ENCODE peak calls at places on chromosome 17, in five cellular contexts. O is tibial artery; S is neuronal stem cell; X is naive thymus-derived CD4-positive, alpha-beta T cell; U is Panc1. Q is an unnamed sample.

GRCh38 chr17:34203018-34203646 is 52.0 kb upstream of the CCL2 start:
- DNase-seq in O (no peak), S (no peak), X (no peak), U (no peak), Q (no peak)

GRCh38 chr17:74514632-74515035 is 16.6 kb downstream of the CD300LB start:
- DNase-seq in O (no peak), S (no peak), X (no peak), U (no peak), Q (no peak)

GRCh38 chr17:41937970-41938851 is 7.8 kb downstream of the ODAD4 start:
- DNase-seq in O (no peak), S (no peak), X (no peak), U (no peak), Q (no peak)

GRCh38 chr17:81164464-81165245 is 652 bp upstream of the PVALEF start:
- DNase-seq in O (no peak), S (no peak), X (no peak), U (no peak), Q (no peak)

GRCh38 chr17:48259710-48260291 is 152.2 kb downstream of the SNX11 start:
- DNase-seq in O (no peak), S (no peak), X (no peak), U (no peak), Q (no peak)

GRCh38 chr17:81909966-81910839 is 996 bp downstream of the PCYT2 start:
- DNase-seq in O (no peak), S (no peak), X (no peak), U (no peak), Q (no peak)

GRCh38 chr17:16991349-16992009 is 19.6 kb upstream of the TNFRSF13B start:
- DNase-seq in O (peak; percentile 87), S (peak; percentile 65), X (peak; percentile 70), U (no peak), Q (peak; percentile 80)

GRCh38 chr17:76087531-76087930 is 8.5 kb downstream of the ZACN start:
- DNase-seq in O (no peak), S (no peak), X (no peak), U (no peak), Q (no peak)

GRCh38 chr17:33284022-33284421 is 9.1 kb downstream of the ASIC2 start:
- DNase-seq in O (no peak), S (no peak), X (no peak), U (peak; percentile 77), Q (no peak)

GRCh38 chr17:74730491-74731346 is 6.3 kb upstream of the RAB37 start:
- DNase-seq in O (no peak), S (no peak), X (no peak), U (no peak), Q (peak; percentile 80)

GRCh38 chr17:51336112-51336822 is 75.9 kb downstream of the UTP18 start:
- DNase-seq in O (no peak), S (no peak), X (no peak), U (no peak), Q (no peak)

GRCh38 chr17:902463-902862 is 77.1 kb downstream of the NXN start:
- DNase-seq in O (no peak), S (no peak), X (no peak), U (no peak), Q (no peak)

GRCh38 chr17:39750131-39751015 is 12.6 kb downstream of the GRB7 start:
- DNase-seq in O (peak; percentile 58), S (no peak), X (no peak), U (no peak), Q (no peak)

GRCh38 chr17:61449707-61450640 is 2.2 kb upstream of the TBX4 start:
- DNase-seq in O (no peak), S (no peak), X (no peak), U (no peak), Q (no peak)

GRCh38 chr17:50426814-50427787 is 1.1 kb downstream of the ACSF2 start:
- DNase-seq in O (no peak), S (no peak), X (no peak), U (no peak), Q (no peak)

GRCh38 chr17:38729886-38730525 is at the start of gene CISD3:
- DNase-seq in O (peak; percentile 91), S (peak; percentile 84), X (peak; percentile 81), U (no peak), Q (peak; percentile 83)

GRCh38 chr17:6355196-6355595 is 79.7 kb downstream of the AIPL1 start:
- DNase-seq in O (no peak), S (no peak), X (no peak), U (no peak), Q (no peak)

GRCh38 chr17:6497496-6498221 is 53.4 kb downstream of the PIMREG start:
- DNase-seq in O (peak; percentile 61), S (no peak), X (no peak), U (no peak), Q (no peak)

GRCh38 chr17:69012895-69013805 is 47.6 kb downstream of the ABCA9 start:
- DNase-seq in O (no peak), S (no peak), X (no peak), U (no peak), Q (no peak)

GRCh38 chr17:78723001-78723796 is 58.9 kb downstream of the CYTH1 start:
- DNase-seq in O (no peak), S (peak; percentile 64), X (no peak), U (no peak), Q (no peak)
- H3K4me3 ChIP-seq in O (peak overlapping the region; percentile 51), S (peak overlapping the region; percentile 72), X (no peak overlapping the region), U (no peak overlapping the region), Q (no peak overlapping the region)

GRCh38 chr17:79633154-79633553 is 22.3 kb upstream of the RBFOX3 start:
- DNase-seq in O (peak; percentile 60), S (no peak), X (no peak), U (no peak), Q (no peak)
- H3K27me3 ChIP-seq in O (peaks cover 44% of the 10 kb centered on the region), S (peaks cover 27% of the 10 kb centered on the region), X (no peaks in the 10 kb centered on the region), U (peaks cover 22% of the 10 kb centered on the region), Q (no peaks in the 10 kb centered on the region)

GRCh38 chr17:77120866-77121265 is 19.9 kb upstream of the SEC14L1 start:
- DNase-seq in O (no peak), S (no peak), X (no peak), U (no peak), Q (no peak)
- H3K27ac ChIP-seq in O (peak overlapping the region; percentile 39), S (no peak overlapping the region), X (no peak overlapping the region), U (peak overlapping the region; percentile 95), Q (no peak overlapping the region)

DNA sequence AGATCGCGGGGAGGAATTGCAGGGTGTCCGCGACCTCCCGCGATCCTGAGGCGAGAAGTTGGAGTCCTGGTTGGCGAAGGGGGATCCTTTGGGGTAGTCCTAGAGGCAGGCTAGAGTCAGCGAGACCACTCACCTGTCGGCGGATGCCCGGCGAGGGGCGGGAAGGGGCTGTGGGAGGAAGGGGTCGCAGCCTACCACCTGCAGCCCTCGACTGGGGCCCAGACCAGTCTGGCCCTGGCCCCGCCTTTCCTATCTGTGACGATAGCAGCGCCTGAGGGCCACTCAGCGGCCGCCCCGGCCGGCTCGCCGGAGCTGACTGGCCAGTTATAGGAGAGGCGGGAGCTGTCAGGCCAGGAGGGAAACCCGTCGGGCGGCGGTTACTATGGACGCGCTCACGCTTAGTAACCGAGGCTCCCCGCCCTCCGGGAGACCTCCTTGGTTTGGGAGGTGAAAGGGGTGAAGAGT is at the start of gene TEKT3:
- DNase-seq in O (peak; percentile 87), S (peak; percentile 82), X (no peak), U (no peak), Q (no peak)
- H3K4me3 ChIP-seq in O (peak within 1 kb of the TSS; percentile 44), S (peak within 1 kb of the TSS; percentile 89), X (no peak within 1 kb of the TSS), U (peak within 1 kb of the TSS; percentile 37), Q (no peak within 1 kb of the TSS)

GRCh38 chr17:28493467-28493866 is 12.7 kb upstream of the FOXN1 start:
- DNase-seq in O (no peak), S (no peak), X (no peak), U (no peak), Q (no peak)

GRCh38 chr17:28488884-28489276 is 15.4 kb downstream of the SLC13A2 start:
- DNase-seq in O (no peak), S (no peak), X (no peak), U (no peak), Q (no peak)

GRCh38 chr17:28491860-28492259 is 14.3 kb upstream of the FOXN1 start:
- DNase-seq in O (no peak), S (no peak), X (no peak), U (no peak), Q (no peak)

GRCh38 chr17:28492352-28493310 is 13.5 kb upstream of the FOXN1 start:
- DNase-seq in O (no peak), S (no peak), X (no peak), U (no peak), Q (no peak)

DNA sequence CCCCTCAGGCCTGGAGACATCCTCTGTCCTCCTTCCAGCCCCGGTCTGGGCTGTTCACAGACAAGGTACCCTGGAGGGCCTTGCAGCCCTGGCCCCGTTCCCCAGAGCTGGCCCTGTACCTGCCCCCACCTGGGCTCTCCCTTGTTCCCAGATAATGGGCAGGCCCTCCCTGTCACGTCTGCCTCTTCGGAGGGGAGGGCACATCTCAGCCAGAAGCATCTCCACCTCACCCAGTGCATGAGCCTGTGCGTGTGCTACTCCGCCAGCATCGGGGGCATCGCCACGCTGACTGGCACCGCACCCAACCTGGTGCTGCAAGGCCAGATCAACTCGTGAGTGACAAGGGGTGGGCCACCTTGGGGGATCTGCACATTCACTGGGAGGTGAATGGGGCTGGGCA is 14.9 kb upstream of the FOXN1 start:
- DNase-seq in O (no peak), S (no peak), X (no peak), U (no peak), Q (no peak)
- H3K27me3 ChIP-seq in O (peaks cover 50% of the 10 kb centered on the region), S (peaks cover 33% of the 10 kb centered on the region), X (no peaks in the 10 kb centered on the region), U (peaks cover 2% of the 10 kb centered on the region), Q (no peaks in the 10 kb centered on the region)